ENCODE peak calls at places on chromosomes 3 and 15, in nine cellular contexts. L is uterus, P is tibial nerve, W is heart left ventricle, F is A549, D is K562, M is ovary, S is transverse colon, I is spleen. G is an unnamed sample.

GRCh38 chr3:130929827-130930226 is 35.9 kb downstream of the ATP2C1 start:
- DNase-seq in L (no peak), P (no peak), W (no peak), F (no peak), D (no peak), M (no peak), S (no peak), I (no peak), G (no peak)

GRCh38 chr3:29277249-29277648 is 3.6 kb upstream of the RBMS3 start:
- DNase-seq in L (no peak), P (no peak), W (no peak), F (no peak), D (no peak), M (no peak), S (no peak), I (no peak), G (no peak)

GRCh38 chr15:69509131-69509530 is 56.5 kb downstream of the RPLP1 start:
- DNase-seq in L (no peak), P (no peak), W (no peak), F (no peak), D (no peak), M (no peak), S (no peak), I (no peak), G (no peak)

GRCh38 chr3:42688487-42689420 is 3.4 kb downstream of the KLHL40 start:
- DNase-seq in L (no peak), P (no peak), W (no peak), F (no peak), D (no peak), M (peak), S (no peak), I (peak), G (no peak)

GRCh38 chr15:93829115-93829849 is 402.1 kb upstream of the MCTP2 start:
- DNase-seq in L (peak), P (no peak), W (peak), F (no peak), D (no peak), M (no peak), S (no peak), I (no peak), G (no peak)

GRCh38 chr3:67884345-67884744 is 229.9 kb upstream of the SUCLG2 start:
- DNase-seq in L (no peak), P (no peak), W (no peak), F (no peak), D (no peak), M (no peak), S (no peak), I (no peak), G (no peak)

GRCh38 chr3:58494107-58494506 is 2.2 kb downstream of the KCTD6 start:
- DNase-seq in L (no peak), P (no peak), W (no peak), F (no peak), D (no peak), M (no peak), S (no peak), I (no peak), G (no peak)

GRCh38 chr3:114896978-114897377 is 250.1 kb downstream of the ZBTB20 start:
- DNase-seq in L (no peak), P (no peak), W (no peak), F (no peak), D (no peak), M (no peak), S (no peak), I (no peak), G (no peak)

GRCh38 chr15:48681274-48681840 is 35.8 kb upstream of the FBN1 start:
- DNase-seq in L (no peak), P (no peak), W (no peak), F (no peak), D (no peak), M (no peak), S (no peak), I (no peak), G (no peak)

GRCh38 chr3:169869484-169870304 is at the start of gene LRRC31:
- DNase-seq in L (no peak), P (no peak), W (no peak), F (no peak), D (no peak), M (no peak), S (no peak), I (no peak), G (no peak)

GRCh38 chr3:81910244-81910852 is 148.9 kb upstream of the GBE1 start:
- DNase-seq in L (no peak), P (no peak), W (no peak), F (peak), D (peak), M (no peak), S (no peak), I (no peak), G (no peak)

GRCh38 chr3:94928921-94929320 is 866.1 kb downstream of the NSUN3 start:
- DNase-seq in L (no peak), P (no peak), W (no peak), F (peak), D (peak), M (no peak), S (no peak), I (no peak), G (no peak)

GRCh38 chr15:89576417-89576773 is 1.1 kb downstream of the TICRR start:
- DNase-seq in L (no peak), P (no peak), W (no peak), F (no peak), D (no peak), M (no peak), S (no peak), I (no peak), G (no peak)

GRCh38 chr3:170130532-170130931 is 51.0 kb downstream of the PHC3 start:
- DNase-seq in L (no peak), P (no peak), W (no peak), F (no peak), D (no peak), M (no peak), S (no peak), I (no peak), G (no peak)

GRCh38 chr15:74799843-74800558 is 12.6 kb upstream of the LMAN1L start:
- DNase-seq in L (peak), P (peak), W (peak), F (peak), D (peak), M (peak), S (peak), I (peak), G (peak)

GRCh38 chr3:170815340-170815739 is 54.7 kb downstream of the RPL22L1 start:
- DNase-seq in L (no peak), P (no peak), W (no peak), F (no peak), D (peak), M (no peak), S (peak), I (no peak), G (peak)

GRCh38 chr3:24678441-24678865 is 183.8 kb upstream of the THRB start:
- DNase-seq in L (peak), P (no peak), W (no peak), F (no peak), D (no peak), M (no peak), S (peak), I (no peak), G (no peak)

DNA sequence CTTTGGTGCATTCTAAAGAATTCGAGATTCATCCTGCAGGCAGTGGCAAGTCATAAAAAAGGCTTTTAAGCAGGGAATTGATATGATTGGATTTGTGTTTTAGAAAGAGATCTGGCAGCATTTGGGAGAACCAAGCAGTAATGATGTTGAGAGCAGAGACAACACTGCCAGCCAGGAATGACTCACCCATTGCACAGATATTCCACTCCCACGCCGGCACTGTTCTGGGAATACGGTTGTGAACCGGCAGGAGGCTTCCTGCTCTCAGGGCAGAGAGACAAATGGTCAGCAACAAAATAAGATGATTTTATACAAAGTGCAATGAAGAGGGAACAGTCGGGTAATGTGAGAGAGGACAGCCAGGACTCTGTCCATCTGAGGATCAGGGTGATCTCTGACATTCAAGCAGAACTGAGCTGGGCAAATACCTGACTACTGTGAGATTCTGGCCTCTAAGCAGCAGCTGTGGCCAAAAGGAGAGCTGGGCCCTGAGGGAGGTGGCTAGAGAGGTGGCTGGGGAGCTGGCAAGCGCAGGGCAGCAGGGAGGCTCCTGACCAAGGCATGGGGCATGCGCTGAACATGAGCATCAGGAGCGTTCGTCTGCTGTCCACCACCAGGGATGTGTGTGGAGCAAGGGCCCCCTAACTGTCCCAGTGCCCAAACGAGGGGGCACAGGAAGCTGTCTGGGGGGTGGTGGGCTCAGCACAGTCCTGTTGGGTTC is 56.1 kb upstream of the PLXNA1 start:
- DNase-seq in L (peak), P (peak), W (peak), F (peak), D (peak), M (peak), S (no peak), I (peak), G (no peak)
- TF ChIP-seq CTCF in L (peak), P (no peak), W (no peak), F (no peak), D (no peak), M (no peak), S (no peak), I (peak), G (no peak)

GRCh38 chr3:53571264-53571663 is 76.9 kb downstream of the CACNA1D start:
- DNase-seq in L (no peak), P (no peak), W (no peak), F (no peak), D (no peak), M (no peak), S (no peak), I (no peak), G (no peak)
- TF ChIP-seq POLR2A in L (no peak), P (no peak), W (no peak), F (no peak), D (no peak), M (no peak), S (no peak), I (no peak), G (no peak)

DNA sequence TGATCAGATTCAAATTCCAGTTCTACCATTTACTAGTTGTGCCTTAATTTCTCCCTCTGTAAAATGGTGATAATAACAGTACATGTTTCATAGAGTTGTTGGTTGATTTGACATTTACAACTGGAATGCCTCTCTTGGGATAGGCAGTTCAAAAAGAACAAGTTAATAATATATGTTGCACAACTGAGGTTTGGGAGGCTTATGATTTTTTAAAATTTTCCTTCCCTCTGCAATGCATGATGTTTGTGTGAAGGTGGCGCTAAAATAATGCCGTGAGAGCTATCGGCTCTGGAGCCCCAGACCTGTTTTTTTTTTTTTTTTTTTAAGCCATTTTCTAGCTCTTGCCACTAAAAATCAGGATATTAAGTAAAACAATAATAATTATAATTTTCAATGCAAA is 18.6 kb downstream of the DNAJB11 start:
- DNase-seq in L (no peak), P (no peak), W (no peak), F (peak), D (peak), M (no peak), S (no peak), I (no peak), G (no peak)
- TF ChIP-seq CTCF in L (no peak), P (no peak), W (no peak), F (peak), D (peak), M (no peak), S (peak), I (no peak), G (peak)

GRCh38 chr3:194158942-194159439 is 23.0 kb downstream of the HES1 start:
- DNase-seq in L (no peak), P (no peak), W (no peak), F (no peak), D (no peak), M (no peak), S (no peak), I (no peak), G (no peak)
- TF ChIP-seq POLR2A in L (no peak), P (no peak), W (no peak), F (no peak), D (no peak), M (no peak), S (no peak), I (no peak), G (no peak)

GRCh38 chr3:63986147-63986546 is 37.1 kb downstream of the PSMD6 start:
- DNase-seq in L (no peak), P (no peak), W (no peak), F (no peak), D (no peak), M (no peak), S (no peak), I (no peak), G (no peak)
- TF ChIP-seq CTCF in L (no peak), P (no peak), W (no peak), F (no peak), D (no peak), M (no peak), S (no peak), I (no peak), G (no peak)

GRCh38 chr3:50254577-50255250 is 14.2 kb upstream of the SEMA3B start:
- DNase-seq in L (peak), P (peak), W (peak), F (no peak), D (no peak), M (peak), S (no peak), I (peak), G (peak)
- TF ChIP-seq POLR2A in L (no peak), P (peak), W (peak), F (no peak), D (no peak), M (no peak), S (no peak), I (no peak), G (no peak)

GRCh38 chr3:34038131-34038530 is 239.7 kb downstream of the PDCD6IP start:
- DNase-seq in L (no peak), P (no peak), W (no peak), F (no peak), D (no peak), M (no peak), S (no peak), I (no peak), G (no peak)

GRCh38 chr3:34034840-34035239 is 236.4 kb downstream of the PDCD6IP start:
- DNase-seq in L (no peak), P (no peak), W (no peak), F (no peak), D (no peak), M (no peak), S (no peak), I (no peak), G (no peak)

GRCh38 chr3:34033840-34034239 is 235.4 kb downstream of the PDCD6IP start:
- DNase-seq in L (no peak), P (no peak), W (no peak), F (no peak), D (no peak), M (no peak), S (no peak), I (no peak), G (no peak)

GRCh38 chr3:34037263-34037662 is 238.8 kb downstream of the PDCD6IP start:
- DNase-seq in L (no peak), P (no peak), W (no peak), F (no peak), D (no peak), M (no peak), S (no peak), I (no peak), G (no peak)

DNA sequence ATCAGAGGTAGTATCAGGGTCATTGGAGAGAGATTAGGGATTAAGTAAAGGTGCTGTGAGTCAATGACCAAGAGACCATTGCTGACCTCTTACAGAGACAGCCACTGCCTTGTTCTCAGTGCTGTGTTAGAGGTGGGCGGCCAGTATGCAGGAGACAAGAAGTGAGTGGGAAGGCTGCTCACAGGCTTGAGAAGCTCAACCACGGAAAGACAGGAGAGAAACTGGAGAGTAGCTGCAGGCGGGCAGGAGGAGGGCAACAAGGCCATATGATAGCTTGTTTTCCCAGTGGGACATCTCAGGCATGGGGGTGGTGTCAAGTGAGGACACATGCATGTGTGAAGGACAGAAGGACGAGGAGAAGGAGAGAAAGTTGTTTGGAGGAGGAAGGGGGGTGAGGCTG is 237.3 kb downstream of the PDCD6IP start:
- DNase-seq in L (no peak), P (no peak), W (no peak), F (no peak), D (no peak), M (no peak), S (no peak), I (no peak), G (no peak)
- TF ChIP-seq CTCF in L (no peak), P (no peak), W (no peak), F (no peak), D (no peak), M (no peak), S (no peak), I (no peak), G (no peak)

GRCh38 chr15:62389887-62390792 is 225.1 kb upstream of the C2CD4B start:
- DNase-seq in L (peak), P (peak), W (peak), F (peak), D (peak), M (peak), S (peak), I (peak), G (peak)

GRCh38 chr15:62393196-62393595 is 228.1 kb upstream of the C2CD4B start:
- DNase-seq in L (no peak), P (no peak), W (no peak), F (no peak), D (no peak), M (no peak), S (no peak), I (no peak), G (no peak)

GRCh38 chr15:62390793-62391543 is 225.9 kb upstream of the C2CD4B start:
- DNase-seq in L (peak), P (no peak), W (peak), F (peak), D (peak), M (peak), S (peak), I (peak), G (peak)

GRCh38 chr15:62392411-62392810 is 227.3 kb upstream of the C2CD4B start:
- DNase-seq in L (no peak), P (no peak), W (peak), F (no peak), D (no peak), M (no peak), S (peak), I (no peak), G (no peak)

GRCh38 chr15:62391565-62392262 is 226.6 kb upstream of the C2CD4B start:
- DNase-seq in L (peak), P (peak), W (peak), F (peak), D (peak), M (peak), S (peak), I (peak), G (peak)
- TF ChIP-seq POLR2A in L (no peak), P (no peak), W (no peak), F (peak), D (no peak), M (no peak), S (no peak), I (no peak), G (no peak)

GRCh38 chr3:32780071-32780734 is 37.6 kb upstream of the TRIM71 start:
- DNase-seq in L (no peak), P (no peak), W (no peak), F (no peak), D (no peak), M (no peak), S (no peak), I (no peak), G (no peak)

GRCh38 chr3:32778389-32778788 is 39.4 kb upstream of the TRIM71 start:
- DNase-seq in L (no peak), P (no peak), W (no peak), F (no peak), D (no peak), M (no peak), S (no peak), I (no peak), G (no peak)

GRCh38 chr3:32781211-32781968 is 36.4 kb upstream of the TRIM71 start:
- DNase-seq in L (peak), P (peak), W (peak), F (peak), D (peak), M (peak), S (peak), I (peak), G (peak)

GRCh38 chr3:32782417-32782816 is 35.4 kb upstream of the TRIM71 start:
- DNase-seq in L (no peak), P (no peak), W (no peak), F (no peak), D (no peak), M (no peak), S (no peak), I (no peak), G (no peak)

DNA sequence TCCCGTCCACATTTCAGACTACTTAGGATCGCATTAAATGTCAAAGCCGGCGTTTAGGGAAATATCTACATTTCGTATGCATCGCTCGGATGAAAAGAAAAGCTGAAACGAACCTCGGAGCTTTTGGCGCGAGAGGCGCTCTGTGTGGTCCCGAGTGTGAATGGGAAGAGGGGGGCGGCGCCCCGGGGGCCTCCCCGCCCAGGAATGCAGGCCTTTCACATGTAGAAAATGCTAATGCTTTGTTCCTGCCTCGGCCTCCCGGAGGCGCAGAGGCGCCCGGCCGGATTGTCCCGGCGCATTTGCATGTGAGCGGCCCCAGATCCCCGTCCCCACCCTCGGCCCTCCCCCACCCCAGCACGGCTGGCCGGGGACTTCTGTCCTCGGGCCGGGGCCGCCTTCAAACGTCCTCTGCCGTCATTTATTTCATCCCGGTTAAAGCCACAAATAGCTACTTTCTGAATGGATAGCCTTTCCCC is 37.0 kb upstream of the TRIM71 start:
- DNase-seq in L (no peak), P (no peak), W (peak), F (no peak), D (peak), M (no peak), S (peak), I (peak), G (peak)
- TF ChIP-seq CTCF in L (no peak), P (no peak), W (no peak), F (no peak), D (peak), M (no peak), S (no peak), I (no peak), G (no peak)

G was measured in right lobe of liver.